ENCODE peak calls at places on chromosomes 6 and 20, in eight cellular contexts. Q, H, F, M, B, K, V and C are unnamed samples.

GRCh38 chr20:41058007-41058673 is 29.5 kb downstream of the TOP1 start:
- DNase-seq in Q (no peak), H (no peak), F (no peak), M (no peak), B (no peak), K (no peak), V (no peak), C (no peak)

GRCh38 chr20:43667341-43668132 is 623 bp downstream of the MYBL2 start:
- DNase-seq in Q (no peak), H (no peak), F (no peak), M (peak), B (no peak), K (no peak), V (no peak), C (no peak)

GRCh38 chr20:7608246-7608645 is 332.0 kb downstream of the HAO1 start:
- DNase-seq in Q (no peak), H (no peak), F (no peak), M (no peak), B (no peak), K (no peak), V (no peak), C (no peak)

GRCh38 chr6:135144678-135145508 is 36.2 kb upstream of the MYB start:
- DNase-seq in Q (no peak), H (peak), F (no peak), M (no peak), B (no peak), K (no peak), V (no peak), C (no peak)

GRCh38 chr6:170262481-170263088 is 28.3 kb downstream of the DLL1 start:
- DNase-seq in Q (no peak), H (no peak), F (no peak), M (no peak), B (no peak), K (no peak), V (no peak), C (no peak)

GRCh38 chr20:3658708-3659491 is 4.3 kb downstream of the GFRA4 start:
- DNase-seq in Q (no peak), H (no peak), F (no peak), M (peak), B (no peak), K (no peak), V (no peak), C (no peak)

GRCh38 chr20:61699184-61700066 is 366.3 kb downstream of the TAF4 start:
- DNase-seq in Q (no peak), H (no peak), F (no peak), M (no peak), B (no peak), K (no peak), V (no peak), C (peak)

GRCh38 chr6:100342830-100343229 is 121.9 kb downstream of the SIM1 start:
- DNase-seq in Q (no peak), H (no peak), F (no peak), M (no peak), B (no peak), K (no peak), V (no peak), C (no peak)

GRCh38 chr6:131292145-131292938 is 157.1 kb downstream of the AKAP7 start:
- DNase-seq in Q (no peak), H (no peak), F (no peak), M (no peak), B (no peak), K (no peak), V (no peak), C (no peak)

GRCh38 chr20:53621482-53622246 is 28.0 kb upstream of the ZNF217 start:
- DNase-seq in Q (peak), H (no peak), F (peak), M (no peak), B (no peak), K (peak), V (peak), C (no peak)

GRCh38 chr6:55866110-55866509 is 9.3 kb downstream of the BMP5 start:
- DNase-seq in Q (no peak), H (no peak), F (no peak), M (no peak), B (no peak), K (no peak), V (no peak), C (no peak)

GRCh38 chr20:43583982-43584432 is 6.7 kb upstream of the IFT52 start:
- DNase-seq in Q (peak), H (no peak), F (peak), M (peak), B (no peak), K (no peak), V (peak), C (peak)

GRCh38 chr6:13729891-13730290 is 18.3 kb upstream of the RANBP9 start:
- DNase-seq in Q (no peak), H (no peak), F (no peak), M (no peak), B (no peak), K (no peak), V (no peak), C (no peak)

GRCh38 chr6:54579011-54579410 is 267.6 kb upstream of the FAM83B start:
- DNase-seq in Q (no peak), H (no peak), F (no peak), M (no peak), B (no peak), K (no peak), V (no peak), C (no peak)

GRCh38 chr6:168514216-168514615 is 73.2 kb downstream of the SMOC2 start:
- DNase-seq in Q (peak), H (no peak), F (peak), M (no peak), B (no peak), K (no peak), V (no peak), C (peak)

GRCh38 chr6:112222111-112222726 is 32.1 kb downstream of the LAMA4 start:
- DNase-seq in Q (no peak), H (no peak), F (no peak), M (no peak), B (no peak), K (no peak), V (no peak), C (no peak)

GRCh38 chr6:149046822-149047246 is 270.7 kb upstream of the TAB2 start:
- DNase-seq in Q (no peak), H (peak), F (no peak), M (no peak), B (no peak), K (no peak), V (no peak), C (no peak)

GRCh38 chr20:33125983-33126382 is 42.0 kb upstream of the BPIFA2 start:
- DNase-seq in Q (no peak), H (no peak), F (no peak), M (no peak), B (no peak), K (no peak), V (no peak), C (no peak)

GRCh38 chr20:57025666-57026065 is 240.8 kb downstream of the BMP7 start:
- DNase-seq in Q (no peak), H (no peak), F (no peak), M (no peak), B (no peak), K (no peak), V (no peak), C (no peak)

GRCh38 chr6:27630727-27631613 is 158.1 kb upstream of the ZNF184 start:
- DNase-seq in Q (no peak), H (no peak), F (no peak), M (no peak), B (no peak), K (no peak), V (peak), C (no peak)

GRCh38 chr6:97586344-97586743 is 303.3 kb upstream of the MMS22L start:
- DNase-seq in Q (no peak), H (no peak), F (no peak), M (no peak), B (no peak), K (no peak), V (no peak), C (no peak)

GRCh38 chr6:16897669-16898068 is 136.4 kb upstream of the ATXN1 start:
- DNase-seq in Q (no peak), H (no peak), F (no peak), M (no peak), B (no peak), K (no peak), V (no peak), C (no peak)

GRCh38 chr6:164210323-164210722 is 795.8 kb downstream of the QKI start:
- DNase-seq in Q (no peak), H (no peak), F (no peak), M (no peak), B (no peak), K (no peak), V (no peak), C (no peak)

GRCh38 chr20:61162506-61162905 is 89.6 kb upstream of the CDH4 start:
- DNase-seq in Q (no peak), H (no peak), F (no peak), M (no peak), B (no peak), K (no peak), V (no peak), C (no peak)

GRCh38 chr6:42984924-42985475 is 630 bp downstream of the PPP2R5D start:
- DNase-seq in Q (no peak), H (peak), F (no peak), M (no peak), B (no peak), K (no peak), V (no peak), C (no peak)

GRCh38 chr20:64223526-64224067 is 32.0 kb upstream of the PCMTD2 start:
- DNase-seq in Q (no peak), H (no peak), F (peak), M (no peak), B (no peak), K (no peak), V (no peak), C (no peak)

GRCh38 chr6:88655586-88655985 is 307.8 kb downstream of the RNGTT start:
- DNase-seq in Q (no peak), H (no peak), F (no peak), M (no peak), B (no peak), K (no peak), V (no peak), C (no peak)

GRCh38 chr6:52595000-52595795 is 18.3 kb upstream of the TRAM2 start:
- DNase-seq in Q (peak), H (no peak), F (peak), M (no peak), B (no peak), K (no peak), V (no peak), C (no peak)

GRCh38 chr6:26286168-26286854 is 78.7 kb upstream of the BTN3A2 start:
- DNase-seq in Q (peak), H (peak), F (peak), M (peak), B (peak), K (no peak), V (peak), C (peak)

GRCh38 chr20:32037929-32038328 is 14.1 kb upstream of the HCK start:
- DNase-seq in Q (no peak), H (no peak), F (no peak), M (no peak), B (no peak), K (no peak), V (no peak), C (no peak)

GRCh38 chr6:116883005-116883404 is 6.0 kb downstream of the RFX6 start:
- DNase-seq in Q (no peak), H (no peak), F (no peak), M (no peak), B (no peak), K (no peak), V (no peak), C (no peak)

GRCh38 chr6:89999154-89999553 is 104.9 kb downstream of the GJA10 start:
- DNase-seq in Q (no peak), H (no peak), F (no peak), M (no peak), B (no peak), K (no peak), V (no peak), C (no peak)

GRCh38 chr6:89948876-89949275 is 54.6 kb downstream of the GJA10 start:
- DNase-seq in Q (no peak), H (no peak), F (no peak), M (no peak), B (no peak), K (no peak), V (no peak), C (no peak)

GRCh38 chr20:53081916-53082863 is 110.0 kb downstream of the TSHZ2 start:
- DNase-seq in Q (no peak), H (no peak), F (no peak), M (no peak), B (no peak), K (no peak), V (no peak), C (no peak)

GRCh38 chr6:6884193-6884627 is 223.6 kb upstream of the RREB1 start:
- DNase-seq in Q (no peak), H (no peak), F (no peak), M (no peak), B (no peak), K (no peak), V (no peak), C (no peak)

GRCh38 chr6:166488081-166488685 is 98.3 kb downstream of the RAMACL start:
- DNase-seq in Q (peak), H (peak), F (peak), M (peak), B (peak), K (no peak), V (no peak), C (peak)

GRCh38 chr20:50136822-50137599 is 16.5 kb downstream of the PEDS1 start:
- DNase-seq in Q (no peak), H (no peak), F (peak), M (no peak), B (no peak), K (no peak), V (peak), C (no peak)
- H3K27ac ChIP-seq in Q (peak), H (no peak), F (peak), M (peak), B (no peak), K (peak), V (peak), C (peak)

GRCh38 chr6:150207931-150208570 is 65.2 kb downstream of the PPP1R14C start:
- DNase-seq in Q (no peak), H (no peak), F (no peak), M (no peak), B (no peak), K (no peak), V (no peak), C (no peak)
- H3K27ac ChIP-seq in Q (no peak), H (no peak), F (peak), M (no peak), B (no peak), K (no peak), V (no peak), C (no peak)

DNA sequence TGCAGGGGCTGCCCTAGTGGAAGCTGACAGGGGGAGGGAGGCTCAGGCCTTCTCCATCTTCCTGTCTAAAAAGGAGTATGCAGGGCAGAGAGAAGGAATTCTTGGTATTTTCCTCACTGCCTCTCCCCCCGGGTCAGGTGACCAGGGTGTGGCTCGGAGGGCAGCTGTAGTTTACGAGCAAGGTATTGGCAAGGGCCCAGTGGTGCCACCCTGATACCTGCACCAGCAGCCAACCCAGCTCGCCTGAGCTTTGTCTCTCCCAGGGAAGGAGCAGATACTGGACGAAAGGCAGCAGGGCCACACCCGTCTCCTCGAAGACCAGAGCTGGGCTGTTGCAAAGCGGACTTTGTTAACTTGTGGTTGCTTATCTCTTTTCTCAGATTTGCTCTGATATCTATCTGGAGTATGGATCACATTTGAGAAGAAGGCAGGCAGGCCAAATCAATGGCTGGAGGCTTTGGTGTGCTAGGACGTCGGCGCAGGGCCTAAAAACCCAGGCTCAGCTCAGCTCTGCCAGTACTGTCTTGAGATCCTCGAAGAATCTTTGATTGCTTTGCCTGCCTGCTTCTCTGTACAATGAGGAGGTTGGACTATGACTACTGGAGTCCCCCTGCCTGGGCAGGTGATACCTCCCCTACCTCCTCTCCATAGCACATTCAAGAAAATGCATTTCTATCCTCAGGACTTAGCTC is 25.3 kb downstream of the KCNK5 start:
- DNase-seq in Q (no peak), H (no peak), F (no peak), M (no peak), B (no peak), K (no peak), V (peak), C (no peak)
- H3K27ac ChIP-seq in Q (no peak), H (no peak), F (no peak), M (no peak), B (no peak), K (no peak), V (peak), C (no peak)

DNA sequence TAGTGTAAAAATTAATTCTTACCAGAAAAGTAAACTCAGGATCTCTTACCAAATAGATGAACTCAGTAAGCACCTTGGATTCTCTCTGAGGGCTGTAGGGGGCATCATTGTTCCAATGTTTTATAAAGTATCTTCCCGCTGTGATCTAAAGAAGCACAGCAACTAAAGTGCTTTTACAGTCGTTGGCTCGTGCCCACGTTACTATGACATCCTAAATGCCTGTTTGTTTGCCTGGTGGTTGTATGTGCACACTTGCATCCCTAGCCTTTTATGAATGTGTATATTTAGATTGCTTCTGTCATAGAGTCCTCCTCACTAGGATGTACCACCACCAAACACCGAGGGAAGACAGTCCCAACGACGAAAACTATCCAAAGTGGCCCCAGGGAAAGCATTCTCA is 34.5 kb downstream of the SLX4IP start:
- DNase-seq in Q (peak), H (peak), F (no peak), M (no peak), B (no peak), K (no peak), V (no peak), C (peak)
- H3K27ac ChIP-seq in Q (peak), H (no peak), F (no peak), M (no peak), B (no peak), K (peak), V (peak), C (no peak)

DNA sequence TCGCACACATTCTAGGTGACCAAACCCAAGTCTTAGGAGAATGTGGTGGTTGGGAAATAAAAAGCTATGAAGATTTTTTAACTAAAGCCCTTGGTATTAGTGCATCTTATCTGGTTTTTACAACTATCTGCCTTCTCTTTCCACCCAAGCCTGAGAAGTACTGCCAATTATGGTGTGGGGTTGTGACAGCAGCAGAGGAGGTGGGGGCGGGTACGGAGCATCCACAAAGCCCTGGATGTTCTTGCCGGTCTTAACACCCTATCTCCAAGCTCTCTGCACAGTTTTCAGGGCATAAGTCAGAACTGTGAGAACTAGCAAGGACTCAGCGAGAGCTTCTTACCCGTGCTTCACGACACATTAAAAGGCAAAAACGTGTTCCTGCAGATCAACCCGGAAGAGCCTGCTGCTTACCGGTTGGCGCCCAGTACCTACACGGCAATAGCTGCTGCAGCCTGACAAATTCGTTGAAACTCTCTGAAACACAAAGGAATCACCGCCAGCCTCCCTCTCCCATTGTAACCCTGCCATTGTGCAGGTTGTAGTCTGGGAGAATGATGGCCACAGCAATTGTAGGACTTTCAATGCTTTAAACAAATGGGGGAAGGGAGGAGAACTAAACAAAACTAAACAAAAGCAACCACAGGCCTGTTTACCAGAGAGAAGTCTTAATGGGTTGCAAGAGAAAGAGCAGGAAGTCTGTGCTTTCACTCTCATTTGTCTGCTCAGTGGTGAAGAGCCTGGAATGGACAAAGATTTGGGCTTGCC is 461.1 kb upstream of the JARID2 start:
- DNase-seq in Q (no peak), H (peak), F (no peak), M (no peak), B (no peak), K (no peak), V (no peak), C (no peak)
- H3K27ac ChIP-seq in Q (no peak), H (no peak), F (no peak), M (no peak), B (no peak), K (no peak), V (no peak), C (no peak)

GRCh38 chr6:3380344-3381232 is 76.3 kb downstream of the SLC22A23 start:
- DNase-seq in Q (no peak), H (no peak), F (no peak), M (no peak), B (no peak), K (no peak), V (peak), C (no peak)
- H3K27ac ChIP-seq in Q (no peak), H (no peak), F (no peak), M (no peak), B (no peak), K (no peak), V (no peak), C (no peak)

DNA sequence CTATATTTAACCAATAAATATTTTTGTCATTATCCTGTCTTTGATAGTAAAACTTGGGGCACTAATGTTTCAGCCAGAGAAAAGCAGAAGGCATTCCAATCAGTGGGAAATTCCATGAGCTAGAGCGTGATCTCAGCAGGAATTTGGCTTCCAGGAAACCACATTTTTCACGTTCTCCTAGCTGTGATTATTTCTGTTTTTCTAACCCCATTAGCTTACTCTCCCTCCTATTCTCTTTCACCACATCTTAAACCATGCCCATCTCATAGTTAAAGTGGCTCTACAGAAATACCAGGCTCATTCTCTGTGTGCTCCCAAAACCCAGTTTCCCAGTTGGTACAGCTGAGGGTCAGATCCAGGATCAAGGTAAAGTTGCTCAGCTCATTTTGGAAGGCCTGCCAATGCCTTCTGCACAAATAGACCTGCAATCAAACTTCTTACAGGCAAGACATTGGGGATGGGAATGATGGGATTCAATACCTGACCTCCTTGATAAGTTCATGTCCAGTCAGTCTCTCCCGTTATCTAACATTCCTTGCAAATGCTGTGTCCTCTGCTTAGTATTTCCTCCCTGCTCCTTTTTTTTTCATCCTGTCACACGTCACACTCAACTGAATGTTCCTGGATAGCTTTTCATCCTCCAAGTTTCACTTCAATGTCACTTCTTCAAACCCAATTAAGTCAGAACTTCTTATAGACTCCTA is 33.1 kb upstream of the TMEM30A start:
- DNase-seq in Q (no peak), H (no peak), F (no peak), M (no peak), B (no peak), K (no peak), V (no peak), C (no peak)
- H3K27ac ChIP-seq in Q (no peak), H (no peak), F (peak), M (peak), B (no peak), K (no peak), V (no peak), C (no peak)